ENCODE peak calls at places on chromosomes 4 and X, in seven cellular contexts. One of them, this sample, is unnamed.

GRCh38 chrX:107135076-107135964 is 16.7 kb upstream of the RBM41 start:
- DNase-seq in SK-N-SH: no peak
- DNase-seq in GM23338: no peak
- DNase-seq in OCI-LY7: no peak
- DNase-seq in neural progenitor cell: no peak
- DNase-seq in HCT116: peak; percentile 78
- DNase-seq in GM23248: peak; percentile 67
- DNase-seq in this sample: peak; percentile 70

GRCh38 chrX:106100442-106100841 is 61.9 kb upstream of the SERPINA7 start:
- DNase-seq in GM23248: no peak
- DNase-seq in HCT116: no peak
- DNase-seq in neural progenitor cell: no peak
- DNase-seq in SK-N-SH: no peak
- DNase-seq in OCI-LY7: no peak
- DNase-seq in GM23338: no peak
- DNase-seq in this sample: no peak

GRCh38 chr4:26181616-26182015 is 139.2 kb upstream of the RBPJ start:
- DNase-seq in GM23338: no peak
- DNase-seq in OCI-LY7: no peak
- DNase-seq in HCT116: no peak
- DNase-seq in GM23248: peak; percentile 63
- DNase-seq in neural progenitor cell: no peak
- DNase-seq in SK-N-SH: no peak
- DNase-seq in this sample: peak; percentile 51

GRCh38 chr4:78809928-78810835 is 34.0 kb downstream of the BMP2K start:
- DNase-seq in OCI-LY7: no peak
- DNase-seq in neural progenitor cell: no peak
- DNase-seq in GM23338: peak; percentile 45
- DNase-seq in HCT116: no peak
- DNase-seq in SK-N-SH: no peak
- DNase-seq in GM23248: no peak
- DNase-seq in this sample: no peak

GRCh38 chrX:97372006-97372766 is 488.5 kb downstream of the RPA4 start:
- DNase-seq in SK-N-SH: no peak
- DNase-seq in HCT116: no peak
- DNase-seq in neural progenitor cell: no peak
- DNase-seq in GM23338: no peak
- DNase-seq in OCI-LY7: no peak
- DNase-seq in GM23248: no peak
- DNase-seq in this sample: no peak

GRCh38 chrX:129065895-129066294 is 457.4 kb downstream of the SMARCA1 start:
- DNase-seq in SK-N-SH: no peak
- DNase-seq in neural progenitor cell: no peak
- DNase-seq in HCT116: no peak
- DNase-seq in OCI-LY7: no peak
- DNase-seq in GM23248: no peak
- DNase-seq in GM23338: no peak
- DNase-seq in this sample: no peak

GRCh38 chrX:56733459-56734046 is 4.5 kb downstream of the NBDY start:
- DNase-seq in OCI-LY7: peak; percentile 54
- DNase-seq in GM23248: peak; percentile 48
- DNase-seq in GM23338: peak; percentile 73
- DNase-seq in neural progenitor cell: peak; percentile 73
- DNase-seq in HCT116: no peak
- DNase-seq in SK-N-SH: peak; percentile 41
- DNase-seq in this sample: peak; percentile 78

GRCh38 chr4:4606321-4606720 is 64.5 kb upstream of the STX18 start:
- DNase-seq in neural progenitor cell: no peak
- DNase-seq in GM23248: peak; percentile 90
- DNase-seq in HCT116: no peak
- DNase-seq in SK-N-SH: no peak
- DNase-seq in GM23338: no peak
- DNase-seq in OCI-LY7: no peak
- DNase-seq in this sample: no peak

GRCh38 chr4:107213880-107214279 is 177.8 kb upstream of the DKK2 start:
- DNase-seq in GM23248: peak; percentile 15
- DNase-seq in HCT116: no peak
- DNase-seq in SK-N-SH: no peak
- DNase-seq in OCI-LY7: no peak
- DNase-seq in GM23338: no peak
- DNase-seq in neural progenitor cell: no peak
- DNase-seq in this sample: no peak

GRCh38 chr4:37722000-37722638 is 35.9 kb upstream of the RELL1 start:
- DNase-seq in neural progenitor cell: no peak
- DNase-seq in HCT116: no peak
- DNase-seq in GM23338: no peak
- DNase-seq in GM23248: no peak
- DNase-seq in OCI-LY7: no peak
- DNase-seq in SK-N-SH: no peak
- DNase-seq in this sample: no peak

GRCh38 chrX:149950681-149951080 is 12.4 kb upstream of the EOLA2 start:
- DNase-seq in OCI-LY7: peak; percentile 27
- DNase-seq in SK-N-SH: peak; percentile 18
- DNase-seq in GM23248: peak; percentile 60
- DNase-seq in HCT116: peak; percentile 45
- DNase-seq in GM23338: peak; percentile 20
- DNase-seq in neural progenitor cell: peak; percentile 27
- DNase-seq in this sample: peak; percentile 73

GRCh38 chrX:13808865-13809264 is 8.0 kb downstream of the GPM6B start:
- DNase-seq in SK-N-SH: no peak
- DNase-seq in OCI-LY7: no peak
- DNase-seq in neural progenitor cell: no peak
- DNase-seq in HCT116: no peak
- DNase-seq in GM23338: no peak
- DNase-seq in GM23248: no peak
- DNase-seq in this sample: no peak

GRCh38 chr4:103895876-103896465 is 176.2 kb upstream of the TACR3 start:
- DNase-seq in OCI-LY7: no peak
- DNase-seq in HCT116: no peak
- DNase-seq in GM23248: peak; percentile 21
- DNase-seq in GM23338: no peak
- DNase-seq in neural progenitor cell: no peak
- DNase-seq in SK-N-SH: no peak
- DNase-seq in this sample: peak; percentile 3

DNA sequence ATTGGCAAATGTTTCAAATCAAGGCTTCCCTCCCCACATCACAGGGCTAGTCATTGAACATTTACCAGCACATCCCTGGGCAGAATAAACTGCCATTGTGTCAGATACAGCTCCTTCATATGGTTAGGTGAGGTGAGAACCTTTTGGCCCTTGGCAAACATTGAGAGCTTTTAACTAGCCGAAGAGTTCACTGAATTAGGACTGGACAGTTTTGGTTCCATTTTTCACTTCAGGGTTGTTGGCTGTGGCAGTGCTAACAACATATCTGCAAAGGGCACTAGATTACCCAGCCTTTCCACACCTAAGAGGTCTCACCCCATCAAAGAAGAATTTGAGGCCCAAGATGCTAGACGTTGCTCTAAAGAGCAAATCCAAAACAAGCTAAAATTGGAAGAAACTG is 180.7 kb downstream of the GUCY2F start:
- DNase-seq in SK-N-SH: no peak
- DNase-seq in HCT116: no peak
- DNase-seq in GM23248: no peak
- DNase-seq in GM23338: no peak
- DNase-seq in OCI-LY7: no peak
- DNase-seq in neural progenitor cell: no peak
- DNase-seq in this sample: no peak
- TF ChIP-seq EZH2phosphoT487 in SK-N-SH: no peak
- TF ChIP-seq EZH2phosphoT487 in HCT116: no peak
- TF ChIP-seq EZH2phosphoT487 in GM23248: no peak
- TF ChIP-seq EZH2phosphoT487 in GM23338: no peak
- TF ChIP-seq EZH2phosphoT487 in OCI-LY7: no peak
- TF ChIP-seq EZH2phosphoT487 in neural progenitor cell: no peak
- TF ChIP-seq EZH2phosphoT487 in this sample: no peak

GRCh38 chr4:16801356-16801755 is 97.1 kb downstream of the LDB2 start:
- DNase-seq in OCI-LY7: no peak
- DNase-seq in GM23248: no peak
- DNase-seq in neural progenitor cell: no peak
- DNase-seq in SK-N-SH: no peak
- DNase-seq in GM23338: no peak
- DNase-seq in HCT116: no peak
- DNase-seq in this sample: no peak

GRCh38 chr4:16804581-16804980 is 93.9 kb downstream of the LDB2 start:
- DNase-seq in OCI-LY7: no peak
- DNase-seq in HCT116: no peak
- DNase-seq in neural progenitor cell: no peak
- DNase-seq in GM23338: no peak
- DNase-seq in SK-N-SH: no peak
- DNase-seq in GM23248: no peak
- DNase-seq in this sample: no peak

GRCh38 chr4:16802044-16802443 is 96.4 kb downstream of the LDB2 start:
- DNase-seq in GM23248: no peak
- DNase-seq in GM23338: no peak
- DNase-seq in HCT116: no peak
- DNase-seq in OCI-LY7: no peak
- DNase-seq in SK-N-SH: no peak
- DNase-seq in neural progenitor cell: no peak
- DNase-seq in this sample: no peak
- TF ChIP-seq EZH2phosphoT487 in GM23248: no peak
- TF ChIP-seq EZH2phosphoT487 in GM23338: no peak
- TF ChIP-seq EZH2phosphoT487 in HCT116: no peak
- TF ChIP-seq EZH2phosphoT487 in OCI-LY7: no peak
- TF ChIP-seq EZH2phosphoT487 in SK-N-SH: no peak
- TF ChIP-seq EZH2phosphoT487 in neural progenitor cell: no peak
- TF ChIP-seq EZH2phosphoT487 in this sample: no peak

GRCh38 chr4:30743897-30744296 is 23.7 kb downstream of the PCDH7 start:
- DNase-seq in GM23338: no peak
- DNase-seq in neural progenitor cell: no peak
- DNase-seq in HCT116: no peak
- DNase-seq in SK-N-SH: no peak
- DNase-seq in OCI-LY7: no peak
- DNase-seq in GM23248: no peak
- DNase-seq in this sample: no peak

GRCh38 chr4:30744386-30744785 is 24.2 kb downstream of the PCDH7 start:
- DNase-seq in GM23248: no peak
- DNase-seq in OCI-LY7: no peak
- DNase-seq in GM23338: no peak
- DNase-seq in neural progenitor cell: no peak
- DNase-seq in HCT116: no peak
- DNase-seq in SK-N-SH: peak; percentile 12
- DNase-seq in this sample: no peak

GRCh38 chr4:30744957-30745640 is 24.9 kb downstream of the PCDH7 start:
- DNase-seq in OCI-LY7: no peak
- DNase-seq in GM23248: peak; percentile 7
- DNase-seq in HCT116: no peak
- DNase-seq in SK-N-SH: no peak
- DNase-seq in GM23338: no peak
- DNase-seq in neural progenitor cell: peak; percentile 9
- DNase-seq in this sample: no peak

DNA sequence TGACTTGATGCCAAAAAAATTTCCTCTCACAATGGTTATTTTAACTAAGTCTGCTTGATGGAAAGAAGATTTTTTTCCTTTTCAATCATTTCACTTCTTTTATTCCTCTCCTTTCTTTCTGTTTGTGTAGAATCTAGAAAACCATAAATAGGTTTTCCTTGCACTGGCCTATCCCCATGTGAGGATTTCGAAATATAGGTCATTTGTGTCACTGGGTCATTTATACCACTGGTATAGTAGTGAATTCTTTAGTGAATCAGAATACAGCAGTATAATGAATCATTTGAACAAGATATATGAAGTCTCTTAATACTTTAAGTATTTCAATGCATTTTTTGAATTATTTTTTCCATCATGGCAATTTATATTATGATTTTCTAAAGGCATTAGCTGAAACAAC is 26.6 kb downstream of the PCDH7 start:
- DNase-seq in OCI-LY7: no peak
- DNase-seq in GM23248: no peak
- DNase-seq in HCT116: no peak
- DNase-seq in GM23338: no peak
- DNase-seq in neural progenitor cell: no peak
- DNase-seq in SK-N-SH: no peak
- DNase-seq in this sample: no peak
- TF ChIP-seq EZH2phosphoT487 in OCI-LY7: no peak
- TF ChIP-seq EZH2phosphoT487 in GM23248: no peak
- TF ChIP-seq EZH2phosphoT487 in HCT116: no peak
- TF ChIP-seq EZH2phosphoT487 in GM23338: no peak
- TF ChIP-seq EZH2phosphoT487 in neural progenitor cell: no peak
- TF ChIP-seq EZH2phosphoT487 in SK-N-SH: no peak
- TF ChIP-seq EZH2phosphoT487 in this sample: no peak

DNA sequence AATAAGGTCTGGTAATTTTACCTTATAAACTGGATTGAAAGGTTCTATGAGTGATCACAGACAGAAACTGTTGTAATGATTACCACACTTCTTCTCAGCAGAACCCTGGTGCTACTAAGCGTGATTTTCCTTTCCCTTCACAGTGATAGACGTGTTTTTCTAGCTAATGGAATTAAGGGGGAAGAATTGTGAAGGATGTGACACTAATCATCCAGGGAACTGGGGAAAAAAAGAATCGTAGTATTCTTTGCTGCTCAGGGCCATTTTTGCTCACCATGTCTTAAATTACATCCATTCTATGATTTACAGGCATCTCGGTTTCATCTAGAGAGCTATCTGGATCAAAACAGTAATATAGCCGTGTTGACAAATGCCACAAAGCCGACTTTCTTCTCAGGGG is 153.8 kb downstream of the UGT8 start:
- DNase-seq in GM23338: no peak
- DNase-seq in HCT116: no peak
- DNase-seq in GM23248: no peak
- DNase-seq in OCI-LY7: no peak
- DNase-seq in SK-N-SH: no peak
- DNase-seq in neural progenitor cell: no peak
- DNase-seq in this sample: no peak
- TF ChIP-seq EZH2phosphoT487 in GM23338: no peak
- TF ChIP-seq EZH2phosphoT487 in HCT116: no peak
- TF ChIP-seq EZH2phosphoT487 in GM23248: no peak
- TF ChIP-seq EZH2phosphoT487 in OCI-LY7: no peak
- TF ChIP-seq EZH2phosphoT487 in SK-N-SH: no peak
- TF ChIP-seq EZH2phosphoT487 in neural progenitor cell: no peak
- TF ChIP-seq EZH2phosphoT487 in this sample: no peak

GRCh38 chr4:98641393-98641792 is 17.0 kb downstream of the TSPAN5 start:
- DNase-seq in neural progenitor cell: no peak
- DNase-seq in GM23338: no peak
- DNase-seq in HCT116: no peak
- DNase-seq in OCI-LY7: no peak
- DNase-seq in SK-N-SH: no peak
- DNase-seq in GM23248: no peak
- DNase-seq in this sample: no peak

GRCh38 chr4:98645527-98645926 is 12.9 kb downstream of the TSPAN5 start:
- DNase-seq in HCT116: no peak
- DNase-seq in OCI-LY7: no peak
- DNase-seq in neural progenitor cell: no peak
- DNase-seq in GM23338: no peak
- DNase-seq in SK-N-SH: no peak
- DNase-seq in GM23248: no peak
- DNase-seq in this sample: no peak

GRCh38 chr4:98643760-98644159 is 14.7 kb downstream of the TSPAN5 start:
- DNase-seq in GM23248: no peak
- DNase-seq in HCT116: no peak
- DNase-seq in SK-N-SH: no peak
- DNase-seq in neural progenitor cell: no peak
- DNase-seq in GM23338: no peak
- DNase-seq in OCI-LY7: no peak
- DNase-seq in this sample: no peak

GRCh38 chr4:98641906-98642668 is 16.3 kb downstream of the TSPAN5 start:
- DNase-seq in OCI-LY7: no peak
- DNase-seq in GM23248: no peak
- DNase-seq in neural progenitor cell: no peak
- DNase-seq in HCT116: no peak
- DNase-seq in GM23338: no peak
- DNase-seq in SK-N-SH: no peak
- DNase-seq in this sample: no peak

GRCh38 chr4:98642991-98643426 is 15.4 kb downstream of the TSPAN5 start:
- DNase-seq in neural progenitor cell: no peak
- DNase-seq in OCI-LY7: no peak
- DNase-seq in HCT116: peak; percentile 68
- DNase-seq in SK-N-SH: no peak
- DNase-seq in GM23338: no peak
- DNase-seq in GM23248: peak; percentile 62
- DNase-seq in this sample: peak; percentile 94
- TF ChIP-seq EZH2phosphoT487 in neural progenitor cell: no peak
- TF ChIP-seq EZH2phosphoT487 in OCI-LY7: no peak
- TF ChIP-seq EZH2phosphoT487 in HCT116: no peak
- TF ChIP-seq EZH2phosphoT487 in SK-N-SH: no peak
- TF ChIP-seq EZH2phosphoT487 in GM23338: no peak
- TF ChIP-seq EZH2phosphoT487 in GM23248: no peak
- TF ChIP-seq EZH2phosphoT487 in this sample: no peak